ENCODE peak calls at places on chromosomes 3 and 15, in ten cellular contexts. Y is suprapubic skin, M is heart left ventricle, F is sigmoid colon, J is uterus, W is A549, X is PC-3, V is psoas muscle, D is mammary epithelial cell, T is cardiac muscle cell. Q is an unnamed sample. For H3K4me1, the result is how much of the 10 kb centered on the place peaks cover.

GRCh38 chr15:60444289-60444912 is 34.5 kb downstream of the ICE2 start:
- DNase-seq in T (peak), M (no peak), D (peak), Y (no peak), V (no peak), X (peak), F (no peak), W (peak), J (no peak), Q (no peak)

GRCh38 chr3:9015250-9015649 is 52.0 kb upstream of the RAD18 start:
- DNase-seq in J (no peak), F (no peak), T (no peak), V (no peak), Y (no peak), W (no peak), M (no peak), X (no peak), D (no peak), Q (no peak)

GRCh38 chr15:29233566-29233965 is 36.1 kb downstream of the NSMCE3 start:
- DNase-seq in M (no peak), Y (no peak), D (peak), T (no peak), F (no peak), V (no peak), X (peak), W (no peak), J (no peak), Q (peak)

GRCh38 chr3:21117397-21117796 is 633.6 kb downstream of the ZNF385D start:
- DNase-seq in M (no peak), D (peak), W (no peak), X (no peak), V (no peak), T (no peak), Y (no peak), J (no peak), F (no peak), Q (peak)

GRCh38 chr15:99148851-99149276 is 44.0 kb downstream of the SYNM start:
- DNase-seq in V (no peak), J (no peak), W (no peak), D (no peak), M (no peak), Y (peak), X (no peak), T (no peak), F (peak), Q (no peak)

GRCh38 chr3:157146664-157147082 is 13.3 kb downstream of the CCNL1 start:
- DNase-seq in J (no peak), W (no peak), Y (no peak), D (no peak), F (no peak), V (no peak), X (no peak), M (no peak), T (no peak), Q (no peak)

GRCh38 chr15:52134502-52135144 is 22.0 kb upstream of the BCL2L10 start:
- DNase-seq in J (no peak), X (no peak), V (no peak), W (no peak), F (no peak), T (no peak), D (no peak), Y (peak), M (no peak), Q (no peak)

GRCh38 chr15:49242820-49243219 is 72.8 kb downstream of the GALK2 start:
- DNase-seq in F (no peak), D (no peak), M (no peak), Y (no peak), W (no peak), V (peak), J (no peak), T (peak), X (no peak), Q (no peak)

GRCh38 chr3:172140499-172141391 is 101.4 kb downstream of the FNDC3B start:
- DNase-seq in V (no peak), T (peak), D (peak), Y (no peak), W (peak), M (peak), X (peak), J (peak), F (peak), Q (peak)

GRCh38 chr3:126481808-126482502 is 6.3 kb upstream of the ZXDC start:
- DNase-seq in D (no peak), W (no peak), F (no peak), V (peak), Y (no peak), X (no peak), T (peak), J (no peak), M (peak), Q (no peak)

GRCh38 chr3:100869787-100870186 is 123.4 kb downstream of the ABI3BP start:
- DNase-seq in T (peak), D (no peak), M (no peak), F (no peak), J (no peak), Y (no peak), W (no peak), X (no peak), V (no peak), Q (no peak)

GRCh38 chr3:55402886-55403605 is 84.1 kb downstream of the WNT5A start:
- DNase-seq in D (peak), T (no peak), F (no peak), J (no peak), V (no peak), X (peak), M (no peak), Y (no peak), W (no peak), Q (no peak)

GRCh38 chr3:119293761-119294401 is at the start of gene ARHGAP31:
- DNase-seq in Y (peak), M (peak), J (peak), F (peak), D (peak), T (peak), X (peak), W (peak), V (peak), Q (peak)

GRCh38 chr3:47512416-47513124 is 942 bp downstream of the ELP6 start:
- DNase-seq in F (peak), M (no peak), Y (no peak), X (peak), D (peak), V (peak), T (peak), W (no peak), J (peak), Q (peak)

GRCh38 chr3:7190094-7190493 is 329.2 kb downstream of the GRM7 start:
- DNase-seq in V (no peak), D (no peak), F (no peak), J (no peak), W (no peak), M (no peak), Y (no peak), X (no peak), T (peak), Q (no peak)

GRCh38 chr3:129162729-129163579 is 2.1 kb upstream of the ISY1 start:
- DNase-seq in D (no peak), Y (no peak), M (no peak), T (peak), J (no peak), V (no peak), X (no peak), W (no peak), F (no peak), Q (peak)

GRCh38 chr3:129160891-129161859 is at the start of gene ISY1:
- DNase-seq in D (peak), M (peak), Y (peak), F (peak), T (peak), V (peak), J (peak), X (peak), W (peak), Q (peak)

GRCh38 chr3:129166579-129167332 is 5.9 kb upstream of the ISY1 start:
- DNase-seq in Y (no peak), F (no peak), D (no peak), J (no peak), V (no peak), T (no peak), M (no peak), W (no peak), X (no peak), Q (no peak)

GRCh38 chr3:129164500-129164899 is 3.6 kb upstream of the ISY1 start:
- DNase-seq in W (no peak), T (no peak), J (no peak), X (no peak), M (no peak), D (no peak), Y (no peak), F (no peak), V (no peak), Q (no peak)

DNA sequence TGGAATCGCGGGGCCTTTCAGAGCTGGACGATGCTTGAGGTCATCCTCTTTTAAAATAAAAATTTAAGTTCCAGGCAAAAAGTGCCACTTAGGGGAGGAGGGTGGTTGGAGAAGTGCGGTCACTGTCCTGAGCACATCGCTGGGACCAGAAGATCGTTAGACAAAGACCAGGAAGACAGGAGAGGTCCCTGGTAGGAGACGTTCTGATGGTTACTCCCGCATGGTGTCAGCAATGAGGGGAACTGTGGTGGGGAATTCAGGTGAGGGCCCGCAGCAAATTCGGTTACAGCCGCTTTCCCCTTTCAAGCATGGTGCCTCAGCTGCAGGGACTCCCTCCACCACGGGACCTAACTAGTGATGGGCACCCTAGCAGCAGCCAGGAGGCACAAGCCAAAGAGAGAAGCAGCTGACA is 1.0 kb upstream of the ISY1 start:
- DNase-seq in M (peak), Y (no peak), J (no peak), W (peak), D (peak), V (peak), F (no peak), T (peak), X (peak), Q (peak)
- TF ChIP-seq CTCF in M (no peak), Y (no peak), J (no peak), W (no peak), D (no peak), V (no peak), F (no peak), T (no peak), X (peak), Q (no peak)

GRCh38 chr3:13009132-13009945 is 63.9 kb downstream of the IQSEC1 start:
- DNase-seq in D (no peak), T (peak), V (peak), W (no peak), F (peak), Y (no peak), X (no peak), J (no peak), M (peak), Q (no peak)

GRCh38 chr3:13007251-13007941 is 65.8 kb downstream of the IQSEC1 start:
- DNase-seq in J (no peak), D (no peak), T (no peak), V (no peak), F (peak), Y (no peak), X (no peak), M (no peak), W (no peak), Q (no peak)

GRCh38 chr3:13006216-13006990 is 66.8 kb downstream of the IQSEC1 start:
- DNase-seq in D (no peak), Y (no peak), F (peak), T (no peak), W (no peak), X (no peak), V (no peak), J (no peak), M (no peak), Q (no peak)

GRCh38 chr3:13009946-13010315 is 63.3 kb downstream of the IQSEC1 start:
- DNase-seq in T (no peak), V (no peak), M (no peak), W (no peak), X (no peak), J (no peak), D (no peak), Y (no peak), F (no peak), Q (no peak)

GRCh38 chr3:13008114-13008995 is 64.9 kb downstream of the IQSEC1 start:
- DNase-seq in V (no peak), Y (no peak), X (no peak), D (no peak), F (peak), M (no peak), T (no peak), W (no peak), J (no peak), Q (no peak)
- H3K4me1 ChIP-seq in V (under half), Y (under half), X (under half), D (under half), F (under half), M (under half), T (under half), W (under half), J (under half), Q (under half)

DNA sequence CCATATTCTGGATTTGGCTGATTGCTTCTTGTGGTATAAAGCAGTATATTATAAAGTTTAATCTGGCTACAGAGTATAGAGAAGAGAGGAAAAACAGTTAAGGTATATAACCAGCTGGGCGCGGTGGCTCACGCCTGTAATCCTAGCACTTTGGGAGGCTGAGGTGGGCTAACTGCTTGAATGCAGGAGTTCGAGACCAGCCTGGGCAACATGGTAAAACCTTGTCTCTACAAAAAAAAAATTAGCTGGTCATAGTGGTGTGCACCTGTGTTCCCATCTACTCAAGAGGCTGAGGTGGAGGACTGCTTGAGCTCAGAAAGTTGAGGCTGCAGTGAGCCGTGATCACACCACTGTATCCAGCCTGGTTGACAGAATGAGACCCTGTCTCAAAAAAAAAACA is 7.3 kb downstream of the SLC12A6 start:
- DNase-seq in D (no peak), T (no peak), X (no peak), Y (no peak), M (no peak), F (no peak), J (no peak), W (no peak), V (no peak), Q (no peak)
- H3K27ac ChIP-seq in D (no peak), T (no peak), X (no peak), Y (no peak), M (no peak), F (no peak), J (no peak), W (no peak), V (no peak), Q (no peak)

DNA sequence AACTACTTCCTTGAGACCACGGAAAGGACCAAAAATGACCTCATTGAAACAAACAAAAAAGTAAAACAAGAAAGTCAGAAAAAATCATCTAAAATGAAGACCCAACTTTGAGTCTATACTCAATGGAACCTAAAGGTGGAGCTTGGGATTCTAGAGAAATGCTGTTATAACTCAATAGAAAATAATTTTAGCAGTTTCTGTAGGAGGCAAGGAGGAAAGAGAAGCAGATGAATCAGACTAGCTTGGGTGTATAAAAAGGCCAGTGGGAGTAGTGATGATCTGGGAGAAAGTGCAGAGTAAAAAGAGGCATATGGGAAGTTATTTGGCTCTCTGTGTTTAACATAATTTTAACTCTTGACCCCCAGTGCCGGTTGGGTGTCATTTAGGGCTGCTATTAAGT is 94.4 kb downstream of the TMCO5A start:
- DNase-seq in F (no peak), D (no peak), J (no peak), M (no peak), Y (no peak), W (no peak), V (no peak), X (peak), T (peak), Q (no peak)
- TF ChIP-seq CTCF in F (no peak), D (no peak), J (no peak), M (no peak), Y (no peak), W (no peak), V (no peak), X (peak), T (peak), Q (peak)

GRCh38 chr3:23760871-23761373 is 44.8 kb upstream of the UBE2E1 start:
- DNase-seq in D (no peak), V (no peak), T (no peak), W (no peak), Y (no peak), X (no peak), M (no peak), J (no peak), F (no peak), Q (no peak)
- H3K4me1 ChIP-seq in D (under half), V (under half), T (under half), W (under half), Y (under half), X (under half), M (under half), J (under half), F (under half), Q (under half)

GRCh38 chr3:186971578-186971977 is 41.3 kb downstream of the ST6GAL1 start:
- DNase-seq in T (no peak), Y (no peak), W (no peak), D (no peak), X (peak), J (peak), F (no peak), V (no peak), M (no peak), Q (no peak)
- H3K27ac ChIP-seq in T (peak), Y (peak), W (no peak), D (no peak), X (no peak), J (peak), F (peak), V (peak), M (peak), Q (no peak)

GRCh38 chr3:161150001-161150525 is 44.9 kb upstream of the B3GALNT1 start:
- DNase-seq in J (no peak), T (peak), V (no peak), Y (no peak), D (no peak), X (no peak), M (no peak), W (no peak), F (no peak), Q (no peak)
- TF ChIP-seq CTCF in J (no peak), T (no peak), V (no peak), Y (no peak), D (no peak), X (no peak), M (no peak), W (no peak), F (no peak), Q (no peak)

GRCh38 chr15:89118481-89118989 is 30.3 kb downstream of the ABHD2 start:
- DNase-seq in D (no peak), J (no peak), T (no peak), V (no peak), Y (no peak), M (no peak), W (no peak), X (no peak), F (no peak), Q (no peak)

GRCh38 chr15:89117790-89118189 is 29.5 kb downstream of the ABHD2 start:
- DNase-seq in J (no peak), X (no peak), T (no peak), Y (no peak), F (no peak), M (no peak), V (no peak), W (no peak), D (no peak), Q (no peak)

GRCh38 chr15:89121414-89121813 is 33.2 kb downstream of the ABHD2 start:
- DNase-seq in X (peak), Y (no peak), M (no peak), F (no peak), T (no peak), D (peak), V (no peak), W (no peak), J (no peak), Q (peak)

GRCh38 chr15:89122532-89123525 is 34.6 kb downstream of the ABHD2 start:
- DNase-seq in M (no peak), J (no peak), D (peak), F (no peak), W (no peak), T (no peak), V (no peak), Y (no peak), X (peak), Q (peak)

DNA sequence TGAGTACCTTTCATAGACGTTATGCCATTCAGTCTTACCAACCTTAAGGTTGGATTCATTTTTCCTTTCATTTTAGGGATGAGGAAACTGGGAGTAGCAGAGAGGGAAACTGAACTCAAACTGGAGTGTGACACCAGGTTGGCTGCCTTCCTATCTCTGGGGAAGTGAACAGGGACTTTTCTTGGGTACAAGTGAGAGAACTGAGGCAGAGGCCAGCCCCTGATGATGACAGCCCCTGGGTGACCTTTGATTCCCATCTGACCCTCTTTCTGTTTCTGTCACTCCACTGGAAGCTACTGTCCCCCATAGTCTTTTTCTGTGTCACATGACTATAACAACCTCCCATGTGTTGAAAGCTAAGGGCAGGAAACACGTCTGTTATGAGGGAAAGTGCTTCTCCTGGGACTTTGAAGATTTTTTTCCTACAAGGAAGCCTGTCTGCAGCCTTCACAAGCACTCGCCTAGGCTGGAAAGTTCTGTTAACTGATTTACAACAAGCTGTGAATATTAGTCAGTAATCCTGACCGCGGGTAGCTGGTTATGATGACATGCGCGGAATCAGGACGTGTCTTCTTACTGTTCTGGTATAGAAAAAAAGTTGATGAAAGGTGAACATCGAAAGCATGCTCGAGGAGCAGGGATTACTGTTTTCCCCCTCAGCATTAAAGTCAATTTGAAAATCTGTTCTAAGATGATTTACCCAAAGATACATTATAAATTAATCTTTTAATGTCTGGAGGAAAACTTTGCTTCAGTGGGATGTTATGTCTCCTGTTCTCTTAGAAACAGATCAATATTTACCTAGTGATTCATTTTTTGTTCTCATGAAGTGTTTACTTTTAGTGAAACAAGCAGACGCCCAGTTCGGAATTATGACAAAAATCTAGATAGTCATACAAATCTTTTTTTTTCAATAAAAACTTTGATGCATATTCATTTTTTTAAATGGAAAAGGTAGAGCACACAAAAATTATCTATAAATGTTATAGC is 31.5 kb downstream of the ABHD2 start:
- DNase-seq in V (no peak), Y (no peak), J (no peak), F (no peak), W (peak), D (no peak), X (peak), M (no peak), T (peak), Q (no peak)
- H3K4me1 ChIP-seq in V (under half), Y (half or more), J (under half), F (half or more), W (half or more), D (under half), X (half or more), M (half or more), T (half or more), Q (under half)

GRCh38 chr15:23055316-23055715 is 15.9 kb upstream of the TUBGCP5 start:
- DNase-seq in X (no peak), D (no peak), M (no peak), T (no peak), V (no peak), F (no peak), W (no peak), Y (no peak), J (no peak), Q (no peak)
- H3K27ac ChIP-seq in X (no peak), D (no peak), M (no peak), T (no peak), V (no peak), F (no peak), W (no peak), Y (no peak), J (no peak), Q (no peak)

GRCh38 chr3:141305436-141305835 is 62.9 kb upstream of the ZBTB38 start:
- DNase-seq in D (peak), F (no peak), J (no peak), Y (no peak), M (no peak), W (peak), X (peak), V (no peak), T (peak), Q (peak)
- TF ChIP-seq CTCF in D (no peak), F (no peak), J (no peak), Y (no peak), M (no peak), W (no peak), X (no peak), V (no peak), T (peak), Q (peak)

Q was measured in foreskin keratinocyte.